ENCODE peak calls at places on chromosome 3, in four cellular contexts. One of them, this sample, is unnamed.

GRCh38 chr3:133538154-133538553 is 35.3 kb upstream of the CDV3 start:
- DNase-seq in IMR-90: no peak
- DNase-seq in mesendoderm: no peak
- DNase-seq in H1: no peak
- DNase-seq in this sample: no peak

GRCh38 chr3:12503126-12503952 is 19.1 kb downstream of the TSEN2 start:
- DNase-seq in IMR-90: no peak
- DNase-seq in mesendoderm: no peak
- DNase-seq in H1: no peak
- DNase-seq in this sample: no peak

GRCh38 chr3:178320481-178321352 is 215.5 kb upstream of the KCNMB2 start:
- DNase-seq in IMR-90: peak
- DNase-seq in mesendoderm: no peak
- DNase-seq in H1: no peak
- DNase-seq in this sample: no peak

GRCh38 chr3:190345027-190345821 is 23.0 kb upstream of the CLDN1 start:
- DNase-seq in IMR-90: peak
- DNase-seq in mesendoderm: peak
- DNase-seq in H1: no peak
- DNase-seq in this sample: no peak

GRCh38 chr3:127141921-127142730 is 50.8 kb upstream of the PRR23E start:
- DNase-seq in IMR-90: no peak
- DNase-seq in mesendoderm: peak
- DNase-seq in H1: no peak
- DNase-seq in this sample: no peak

GRCh38 chr3:37892917-37893595 is 31.4 kb downstream of the CTDSPL start:
- DNase-seq in IMR-90: peak
- DNase-seq in mesendoderm: no peak
- DNase-seq in H1: no peak
- DNase-seq in this sample: no peak

GRCh38 chr3:133408961-133409360 is 9.1 kb downstream of the BFSP2 start:
- DNase-seq in IMR-90: peak
- DNase-seq in mesendoderm: no peak
- DNase-seq in H1: no peak
- DNase-seq in this sample: no peak

GRCh38 chr3:30684361-30684760 is 78.0 kb downstream of the TGFBR2 start:
- DNase-seq in IMR-90: no peak
- DNase-seq in mesendoderm: no peak
- DNase-seq in H1: no peak
- DNase-seq in this sample: no peak

GRCh38 chr3:63478962-63479660 is 173.4 kb upstream of the SNTN start:
- DNase-seq in IMR-90: no peak
- DNase-seq in mesendoderm: no peak
- DNase-seq in H1: no peak
- DNase-seq in this sample: no peak

GRCh38 chr3:24523988-24524727 is 29.5 kb upstream of the THRB start:
- DNase-seq in IMR-90: no peak
- DNase-seq in mesendoderm: no peak
- DNase-seq in H1: no peak
- DNase-seq in this sample: no peak

GRCh38 chr3:171685116-171685895 is 125.0 kb downstream of the PLD1 start:
- DNase-seq in IMR-90: peak
- DNase-seq in mesendoderm: no peak
- DNase-seq in H1: no peak
- DNase-seq in this sample: no peak

GRCh38 chr3:188947401-188947982 is 224.3 kb upstream of the TPRG1 start:
- DNase-seq in IMR-90: peak
- DNase-seq in mesendoderm: peak
- DNase-seq in H1: peak
- DNase-seq in this sample: peak

DNA sequence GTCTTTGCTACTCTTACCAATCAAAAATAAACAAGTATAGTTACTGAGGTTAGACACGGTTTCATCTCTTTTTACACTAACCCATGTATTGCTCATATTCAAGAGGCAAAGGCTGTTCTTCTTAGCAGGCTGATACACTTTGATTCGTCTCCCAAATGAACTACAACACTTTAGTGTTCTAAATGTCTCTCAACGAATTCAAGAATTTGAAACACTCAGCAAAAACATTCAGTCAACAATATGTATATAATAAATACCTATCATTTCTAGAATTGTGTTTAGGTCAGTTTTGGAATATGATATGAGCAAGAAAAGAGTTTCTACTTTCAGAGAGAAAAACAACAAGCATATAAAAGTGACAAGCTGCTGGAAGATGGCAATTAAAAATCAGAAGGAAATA is 669.6 kb upstream of the DPPA4 start:
- DNase-seq in IMR-90: no peak
- DNase-seq in mesendoderm: no peak
- DNase-seq in H1: no peak
- DNase-seq in this sample: no peak
- H3K56ac ChIP-seq in IMR-90: no peak
- H3K56ac ChIP-seq in mesendoderm: no peak
- H3K56ac ChIP-seq in H1: no peak
- H3K56ac ChIP-seq in this sample: no peak

GRCh38 chr3:11009898-11010297 is 17.4 kb downstream of the SLC6A1 start:
- DNase-seq in IMR-90: no peak
- DNase-seq in mesendoderm: no peak
- DNase-seq in H1: no peak
- DNase-seq in this sample: no peak
- H3K56ac ChIP-seq in IMR-90: no peak
- H3K56ac ChIP-seq in mesendoderm: no peak
- H3K56ac ChIP-seq in H1: no peak
- H3K56ac ChIP-seq in this sample: no peak

GRCh38 chr3:129527262-129527661 is 1.2 kb upstream of the RHO start:
- DNase-seq in IMR-90: no peak
- DNase-seq in mesendoderm: no peak
- DNase-seq in H1: no peak
- DNase-seq in this sample: no peak

GRCh38 chr3:129528589-129529100 is at the start of gene RHO:
- DNase-seq in IMR-90: no peak
- DNase-seq in mesendoderm: no peak
- DNase-seq in H1: no peak
- DNase-seq in this sample: no peak

GRCh38 chr3:129530821-129531220 is 2.4 kb downstream of the RHO start:
- DNase-seq in IMR-90: no peak
- DNase-seq in mesendoderm: no peak
- DNase-seq in H1: no peak
- DNase-seq in this sample: no peak

GRCh38 chr3:129530331-129530761 is 1.9 kb downstream of the RHO start:
- DNase-seq in IMR-90: peak
- DNase-seq in mesendoderm: peak
- DNase-seq in H1: peak
- DNase-seq in this sample: peak

DNA sequence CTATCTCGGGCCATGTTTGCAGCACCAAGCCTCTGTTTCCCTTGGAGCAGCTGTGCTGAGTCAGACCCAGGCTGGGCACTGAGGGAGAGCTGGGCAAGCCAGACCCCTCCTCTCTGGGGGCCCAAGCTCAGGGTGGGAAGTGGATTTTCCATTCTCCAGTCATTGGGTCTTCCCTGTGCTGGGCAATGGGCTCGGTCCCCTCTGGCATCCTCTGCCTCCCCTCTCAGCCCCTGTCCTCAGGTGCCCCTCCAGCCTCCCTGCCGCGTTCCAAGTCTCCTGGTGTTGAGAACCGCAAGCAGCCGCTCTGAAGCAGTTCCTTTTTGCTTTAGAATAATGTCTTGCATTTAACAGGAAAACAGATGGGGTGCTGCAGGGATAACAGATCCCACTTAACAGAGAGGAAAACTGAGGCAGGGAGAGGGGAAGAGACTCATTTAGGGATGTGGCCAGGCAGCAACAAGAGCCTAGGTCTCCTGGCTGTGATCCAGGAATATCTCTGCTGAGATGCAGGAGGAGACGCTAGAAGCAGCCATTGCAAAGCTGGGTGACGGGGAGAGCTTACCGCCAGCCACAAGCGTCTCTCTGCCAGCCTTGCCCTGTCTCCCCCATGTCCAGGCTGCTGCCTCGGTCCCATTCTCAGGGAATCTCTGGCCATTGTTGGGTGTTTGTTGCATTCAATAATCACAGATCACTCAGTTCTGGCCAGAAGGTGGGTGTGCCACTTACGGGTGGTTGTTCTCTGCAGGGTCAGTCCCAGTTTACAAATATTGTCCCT is 1.2 kb downstream of the RHO start:
- DNase-seq in IMR-90: no peak
- DNase-seq in mesendoderm: no peak
- DNase-seq in H1: no peak
- DNase-seq in this sample: no peak
- H3K56ac ChIP-seq in IMR-90: no peak
- H3K56ac ChIP-seq in mesendoderm: peak
- H3K56ac ChIP-seq in H1: no peak
- H3K56ac ChIP-seq in this sample: no peak

GRCh38 chr3:53820084-53820483 is 26.1 kb downstream of the CHDH start:
- DNase-seq in IMR-90: no peak
- DNase-seq in mesendoderm: no peak
- DNase-seq in H1: no peak
- DNase-seq in this sample: no peak

GRCh38 chr3:53817211-53817610 is 29.0 kb downstream of the CHDH start:
- DNase-seq in IMR-90: no peak
- DNase-seq in mesendoderm: no peak
- DNase-seq in H1: no peak
- DNase-seq in this sample: no peak

GRCh38 chr3:53817809-53818208 is 28.4 kb downstream of the CHDH start:
- DNase-seq in IMR-90: no peak
- DNase-seq in mesendoderm: no peak
- DNase-seq in H1: no peak
- DNase-seq in this sample: no peak

GRCh38 chr3:53819163-53819868 is 26.9 kb downstream of the CHDH start:
- DNase-seq in IMR-90: no peak
- DNase-seq in mesendoderm: no peak
- DNase-seq in H1: no peak
- DNase-seq in this sample: no peak

DNA sequence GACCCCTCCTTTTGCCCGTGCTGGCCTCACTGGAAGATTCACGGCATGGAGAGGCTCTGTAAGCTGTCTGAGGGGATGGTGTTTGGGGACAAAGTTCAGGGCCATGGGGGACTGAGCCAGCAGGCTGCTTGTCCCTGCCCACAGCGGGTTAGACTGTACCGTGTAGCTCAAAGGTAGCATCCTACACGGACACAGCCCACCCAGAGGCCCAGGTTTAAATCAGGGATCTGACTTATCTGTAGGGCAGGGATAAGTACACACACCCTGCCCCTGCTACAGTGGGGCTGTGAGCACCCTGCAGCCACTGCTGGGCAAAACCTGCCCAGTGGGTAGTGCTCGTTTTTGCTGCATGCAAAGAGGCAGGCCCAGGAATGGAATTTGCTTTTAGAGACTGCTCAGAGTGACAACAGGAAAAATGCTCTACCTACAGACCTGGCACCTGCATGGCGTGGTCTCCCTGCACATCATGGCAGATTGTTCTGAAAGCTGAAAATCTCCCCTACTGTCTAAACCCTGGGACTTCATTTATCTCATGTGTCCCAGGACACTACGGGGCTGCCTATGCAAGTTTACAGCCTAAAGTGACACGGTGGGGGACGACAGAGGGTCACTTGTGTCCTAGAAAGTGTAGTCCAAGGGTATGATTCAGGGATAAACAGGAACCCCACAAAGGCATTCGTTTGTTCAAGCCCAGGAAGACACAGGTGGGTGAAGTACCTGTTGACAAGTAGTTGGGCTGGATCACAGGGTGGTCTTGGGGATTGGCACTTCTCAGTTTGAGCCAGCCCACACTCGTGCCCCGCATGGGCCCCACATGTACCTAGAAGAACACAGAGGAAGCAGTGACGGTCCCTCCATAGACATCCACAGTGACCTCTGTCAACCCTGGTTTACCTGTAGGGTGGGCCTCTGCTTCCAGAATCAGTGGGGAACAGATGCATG is 27.7 kb downstream of the CHDH start:
- DNase-seq in IMR-90: no peak
- DNase-seq in mesendoderm: no peak
- DNase-seq in H1: no peak
- DNase-seq in this sample: no peak
- H3K56ac ChIP-seq in IMR-90: no peak
- H3K56ac ChIP-seq in mesendoderm: no peak
- H3K56ac ChIP-seq in H1: no peak
- H3K56ac ChIP-seq in this sample: no peak

GRCh38 chr3:1664266-1664665 is 434.4 kb upstream of the CNTN4 start:
- DNase-seq in IMR-90: no peak
- DNase-seq in mesendoderm: no peak
- DNase-seq in H1: no peak
- DNase-seq in this sample: no peak
- H3K56ac ChIP-seq in IMR-90: no peak
- H3K56ac ChIP-seq in mesendoderm: no peak
- H3K56ac ChIP-seq in H1: no peak
- H3K56ac ChIP-seq in this sample: no peak

GRCh38 chr3:34626699-34627098 is 828.3 kb downstream of the PDCD6IP start:
- DNase-seq in IMR-90: no peak
- DNase-seq in mesendoderm: no peak
- DNase-seq in H1: no peak
- DNase-seq in this sample: no peak
- H3K56ac ChIP-seq in IMR-90: no peak
- H3K56ac ChIP-seq in mesendoderm: no peak
- H3K56ac ChIP-seq in H1: no peak
- H3K56ac ChIP-seq in this sample: no peak

GRCh38 chr3:50637012-50637411 is 20.1 kb downstream of the MAPKAPK3 start:
- DNase-seq in IMR-90: no peak
- DNase-seq in mesendoderm: peak
- DNase-seq in H1: no peak
- DNase-seq in this sample: peak
- H3K56ac ChIP-seq in IMR-90: no peak
- H3K56ac ChIP-seq in mesendoderm: no peak
- H3K56ac ChIP-seq in H1: no peak
- H3K56ac ChIP-seq in this sample: no peak

GRCh38 chr3:197846491-197846890 is 55.4 kb downstream of the LRCH3 start:
- DNase-seq in IMR-90: no peak
- DNase-seq in mesendoderm: no peak
- DNase-seq in H1: no peak
- DNase-seq in this sample: no peak

DNA sequence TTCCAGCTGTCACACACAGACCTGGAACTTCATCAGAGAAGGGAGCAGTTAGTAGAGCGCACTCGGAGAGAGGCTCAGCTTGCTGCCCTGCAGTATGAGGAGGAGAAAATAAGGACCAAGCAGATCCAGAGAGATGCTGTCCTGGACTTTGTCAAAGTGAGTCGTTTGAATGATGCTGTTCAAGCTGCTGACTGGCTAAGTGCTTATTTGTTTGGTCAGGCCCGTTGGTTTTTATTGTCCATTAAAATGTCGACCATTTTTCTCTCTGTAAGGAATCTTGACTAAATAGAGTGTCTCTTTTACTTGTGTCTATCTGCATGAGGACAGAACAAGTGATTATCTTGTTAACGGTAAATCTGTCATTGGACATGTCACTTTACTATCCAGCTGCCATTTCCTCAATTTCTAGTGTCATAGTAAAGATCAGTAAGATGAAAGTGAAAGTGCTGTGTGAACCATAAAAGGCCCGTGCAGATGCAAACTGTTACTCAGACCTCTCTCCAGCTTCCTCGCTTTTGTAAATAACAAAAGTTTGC is 56.9 kb downstream of the LRCH3 start:
- DNase-seq in IMR-90: peak
- DNase-seq in mesendoderm: no peak
- DNase-seq in H1: no peak
- DNase-seq in this sample: no peak
- H3K56ac ChIP-seq in IMR-90: no peak
- H3K56ac ChIP-seq in mesendoderm: no peak
- H3K56ac ChIP-seq in H1: no peak
- H3K56ac ChIP-seq in this sample: no peak